ENCODE peak calls at places on chromosomes 4 and X, in ten cellular contexts. One of them, this sample, is unnamed.

GRCh38 chr4:108351806-108352205 is 183.1 kb upstream of the LEF1 start:
- DNase-seq in fibroblast of mammary gland: no peak
- DNase-seq in activated CD8-positive, alpha-beta memory T cell treated with anti-CD3 and anti-CD28 coated beads for 1 hour: no peak
- DNase-seq in MCF 10A: no peak
- DNase-seq in GM23338: no peak
- DNase-seq in HEK293T: no peak
- DNase-seq in erythroblast: no peak
- DNase-seq in dermis blood vessel endothelial cell: no peak
- DNase-seq in ELR: no peak
- DNase-seq in stromal cell of bone marrow: no peak
- DNase-seq in this sample: no peak

GRCh38 chrX:49172280-49172780 is 632 bp downstream of the PLP2 start:
- DNase-seq in fibroblast of mammary gland: peak; percentile 59
- DNase-seq in activated CD8-positive, alpha-beta memory T cell treated with anti-CD3 and anti-CD28 coated beads for 1 hour: peak; percentile 46
- DNase-seq in MCF 10A: peak; percentile 80
- DNase-seq in GM23338: peak; percentile 57
- DNase-seq in HEK293T: no peak
- DNase-seq in erythroblast: peak; percentile 92
- DNase-seq in dermis blood vessel endothelial cell: peak; percentile 47
- DNase-seq in ELR: peak; percentile 82
- DNase-seq in stromal cell of bone marrow: no peak
- DNase-seq in this sample: no peak

GRCh38 chr4:127506283-127506682 is 126.5 kb upstream of the INTU start:
- DNase-seq in fibroblast of mammary gland: no peak
- DNase-seq in activated CD8-positive, alpha-beta memory T cell treated with anti-CD3 and anti-CD28 coated beads for 1 hour: no peak
- DNase-seq in MCF 10A: no peak
- DNase-seq in GM23338: no peak
- DNase-seq in HEK293T: no peak
- DNase-seq in erythroblast: no peak
- DNase-seq in dermis blood vessel endothelial cell: no peak
- DNase-seq in ELR: no peak
- DNase-seq in stromal cell of bone marrow: no peak
- DNase-seq in this sample: no peak

GRCh38 chrX:1481636-1482529 is 29.2 kb upstream of the ASMTL start:
- DNase-seq in fibroblast of mammary gland: peak; percentile 49
- DNase-seq in activated CD8-positive, alpha-beta memory T cell treated with anti-CD3 and anti-CD28 coated beads for 1 hour: no peak
- DNase-seq in MCF 10A: peak; percentile 70
- DNase-seq in GM23338: peak; percentile 88
- DNase-seq in HEK293T: peak; percentile 69
- DNase-seq in erythroblast: no peak
- DNase-seq in dermis blood vessel endothelial cell: peak; percentile 90
- DNase-seq in ELR: peak; percentile 72
- DNase-seq in stromal cell of bone marrow: peak; percentile 53
- DNase-seq in this sample: no peak

GRCh38 chr4:25182941-25183340 is 22.7 kb upstream of the SEPSECS start:
- DNase-seq in fibroblast of mammary gland: no peak
- DNase-seq in activated CD8-positive, alpha-beta memory T cell treated with anti-CD3 and anti-CD28 coated beads for 1 hour: no peak
- DNase-seq in MCF 10A: no peak
- DNase-seq in GM23338: no peak
- DNase-seq in HEK293T: no peak
- DNase-seq in erythroblast: no peak
- DNase-seq in dermis blood vessel endothelial cell: no peak
- DNase-seq in ELR: no peak
- DNase-seq in stromal cell of bone marrow: no peak
- DNase-seq in this sample: no peak

GRCh38 chrX:13051529-13052172 is 7.2 kb upstream of the FAM9C start:
- DNase-seq in fibroblast of mammary gland: no peak
- DNase-seq in activated CD8-positive, alpha-beta memory T cell treated with anti-CD3 and anti-CD28 coated beads for 1 hour: no peak
- DNase-seq in MCF 10A: peak; percentile 30
- DNase-seq in GM23338: no peak
- DNase-seq in HEK293T: no peak
- DNase-seq in erythroblast: no peak
- DNase-seq in dermis blood vessel endothelial cell: peak; percentile 89
- DNase-seq in ELR: no peak
- DNase-seq in stromal cell of bone marrow: no peak
- DNase-seq in this sample: no peak

GRCh38 chr4:163744861-163745260 is 250.4 kb downstream of the TMA16 start:
- DNase-seq in fibroblast of mammary gland: no peak
- DNase-seq in activated CD8-positive, alpha-beta memory T cell treated with anti-CD3 and anti-CD28 coated beads for 1 hour: no peak
- DNase-seq in MCF 10A: no peak
- DNase-seq in GM23338: no peak
- DNase-seq in HEK293T: no peak
- DNase-seq in erythroblast: no peak
- DNase-seq in dermis blood vessel endothelial cell: no peak
- DNase-seq in ELR: no peak
- DNase-seq in stromal cell of bone marrow: no peak
- DNase-seq in this sample: no peak

GRCh38 chr4:20137176-20137575 is 114.5 kb upstream of the SLIT2 start:
- DNase-seq in fibroblast of mammary gland: peak; percentile 34
- DNase-seq in activated CD8-positive, alpha-beta memory T cell treated with anti-CD3 and anti-CD28 coated beads for 1 hour: no peak
- DNase-seq in MCF 10A: no peak
- DNase-seq in GM23338: no peak
- DNase-seq in HEK293T: no peak
- DNase-seq in erythroblast: no peak
- DNase-seq in dermis blood vessel endothelial cell: no peak
- DNase-seq in ELR: peak; percentile 35
- DNase-seq in stromal cell of bone marrow: peak; percentile 31
- DNase-seq in this sample: no peak

GRCh38 chr4:24249972-24250371 is 334.4 kb downstream of the DHX15 start:
- DNase-seq in fibroblast of mammary gland: no peak
- DNase-seq in activated CD8-positive, alpha-beta memory T cell treated with anti-CD3 and anti-CD28 coated beads for 1 hour: no peak
- DNase-seq in MCF 10A: no peak
- DNase-seq in GM23338: no peak
- DNase-seq in HEK293T: no peak
- DNase-seq in erythroblast: no peak
- DNase-seq in dermis blood vessel endothelial cell: no peak
- DNase-seq in ELR: no peak
- DNase-seq in stromal cell of bone marrow: no peak
- DNase-seq in this sample: no peak

GRCh38 chr4:70802923-70803605 is 36.6 kb downstream of the GRSF1 start:
- DNase-seq in fibroblast of mammary gland: no peak
- DNase-seq in activated CD8-positive, alpha-beta memory T cell treated with anti-CD3 and anti-CD28 coated beads for 1 hour: no peak
- DNase-seq in MCF 10A: no peak
- DNase-seq in GM23338: no peak
- DNase-seq in HEK293T: no peak
- DNase-seq in erythroblast: no peak
- DNase-seq in dermis blood vessel endothelial cell: no peak
- DNase-seq in ELR: no peak
- DNase-seq in stromal cell of bone marrow: no peak
- DNase-seq in this sample: no peak

GRCh38 chrX:42804524-42804923 is 26.6 kb upstream of the PPP1R2C start:
- DNase-seq in fibroblast of mammary gland: no peak
- DNase-seq in activated CD8-positive, alpha-beta memory T cell treated with anti-CD3 and anti-CD28 coated beads for 1 hour: no peak
- DNase-seq in MCF 10A: no peak
- DNase-seq in GM23338: peak; percentile 45
- DNase-seq in HEK293T: no peak
- DNase-seq in erythroblast: no peak
- DNase-seq in dermis blood vessel endothelial cell: no peak
- DNase-seq in ELR: no peak
- DNase-seq in stromal cell of bone marrow: no peak
- DNase-seq in this sample: no peak

GRCh38 chrX:147476008-147476407 is 435.7 kb upstream of the FMR1 start:
- DNase-seq in fibroblast of mammary gland: peak; percentile 1
- DNase-seq in activated CD8-positive, alpha-beta memory T cell treated with anti-CD3 and anti-CD28 coated beads for 1 hour: no peak
- DNase-seq in MCF 10A: peak; percentile 58
- DNase-seq in GM23338: peak; percentile 47
- DNase-seq in HEK293T: peak; percentile 45
- DNase-seq in erythroblast: peak; percentile 11
- DNase-seq in dermis blood vessel endothelial cell: no peak
- DNase-seq in ELR: peak; percentile 0
- DNase-seq in stromal cell of bone marrow: no peak
- DNase-seq in this sample: no peak

GRCh38 chrX:130810561-130810960 is 92.4 kb downstream of the ENOX2 start:
- DNase-seq in fibroblast of mammary gland: no peak
- DNase-seq in activated CD8-positive, alpha-beta memory T cell treated with anti-CD3 and anti-CD28 coated beads for 1 hour: no peak
- DNase-seq in MCF 10A: no peak
- DNase-seq in GM23338: no peak
- DNase-seq in HEK293T: no peak
- DNase-seq in erythroblast: no peak
- DNase-seq in dermis blood vessel endothelial cell: no peak
- DNase-seq in ELR: no peak
- DNase-seq in stromal cell of bone marrow: no peak
- DNase-seq in this sample: no peak

GRCh38 chr4:123158576-123158975 is 236.2 kb upstream of the NUDT6 start:
- DNase-seq in fibroblast of mammary gland: no peak
- DNase-seq in activated CD8-positive, alpha-beta memory T cell treated with anti-CD3 and anti-CD28 coated beads for 1 hour: no peak
- DNase-seq in MCF 10A: peak; percentile 1
- DNase-seq in GM23338: peak; percentile 76
- DNase-seq in HEK293T: no peak
- DNase-seq in erythroblast: no peak
- DNase-seq in dermis blood vessel endothelial cell: peak; percentile 13
- DNase-seq in ELR: no peak
- DNase-seq in stromal cell of bone marrow: no peak
- DNase-seq in this sample: no peak

GRCh38 chr4:16125571-16126445 is 42.0 kb upstream of the PROM1 start:
- DNase-seq in fibroblast of mammary gland: no peak
- DNase-seq in activated CD8-positive, alpha-beta memory T cell treated with anti-CD3 and anti-CD28 coated beads for 1 hour: no peak
- DNase-seq in MCF 10A: no peak
- DNase-seq in GM23338: peak; percentile 25
- DNase-seq in HEK293T: no peak
- DNase-seq in erythroblast: no peak
- DNase-seq in dermis blood vessel endothelial cell: peak; percentile 1
- DNase-seq in ELR: peak; percentile 2
- DNase-seq in stromal cell of bone marrow: no peak
- DNase-seq in this sample: no peak

GRCh38 chr4:141009931-141010330 is 123.3 kb downstream of the RNF150 start:
- DNase-seq in fibroblast of mammary gland: no peak
- DNase-seq in activated CD8-positive, alpha-beta memory T cell treated with anti-CD3 and anti-CD28 coated beads for 1 hour: no peak
- DNase-seq in MCF 10A: no peak
- DNase-seq in GM23338: no peak
- DNase-seq in HEK293T: no peak
- DNase-seq in erythroblast: no peak
- DNase-seq in dermis blood vessel endothelial cell: no peak
- DNase-seq in ELR: no peak
- DNase-seq in stromal cell of bone marrow: no peak
- DNase-seq in this sample: no peak

GRCh38 chr4:8648816-8649630 is 56.5 kb downstream of the CPZ start:
- DNase-seq in fibroblast of mammary gland: no peak
- DNase-seq in activated CD8-positive, alpha-beta memory T cell treated with anti-CD3 and anti-CD28 coated beads for 1 hour: no peak
- DNase-seq in MCF 10A: no peak
- DNase-seq in GM23338: no peak
- DNase-seq in HEK293T: no peak
- DNase-seq in erythroblast: no peak
- DNase-seq in dermis blood vessel endothelial cell: no peak
- DNase-seq in ELR: no peak
- DNase-seq in stromal cell of bone marrow: no peak
- DNase-seq in this sample: no peak

GRCh38 chr4:75673959-75674328 is 733 bp upstream of the G3BP2 start:
- DNase-seq in fibroblast of mammary gland: no peak
- DNase-seq in activated CD8-positive, alpha-beta memory T cell treated with anti-CD3 and anti-CD28 coated beads for 1 hour: no peak
- DNase-seq in MCF 10A: no peak
- DNase-seq in GM23338: peak; percentile 28
- DNase-seq in HEK293T: no peak
- DNase-seq in erythroblast: no peak
- DNase-seq in dermis blood vessel endothelial cell: no peak
- DNase-seq in ELR: no peak
- DNase-seq in stromal cell of bone marrow: no peak
- DNase-seq in this sample: no peak

GRCh38 chr4:146202665-146203064 is 11.7 kb upstream of the REELD1 start:
- DNase-seq in fibroblast of mammary gland: no peak
- DNase-seq in activated CD8-positive, alpha-beta memory T cell treated with anti-CD3 and anti-CD28 coated beads for 1 hour: no peak
- DNase-seq in MCF 10A: no peak
- DNase-seq in GM23338: no peak
- DNase-seq in HEK293T: no peak
- DNase-seq in erythroblast: no peak
- DNase-seq in dermis blood vessel endothelial cell: no peak
- DNase-seq in ELR: no peak
- DNase-seq in stromal cell of bone marrow: no peak
- DNase-seq in this sample: no peak

GRCh38 chr4:1407657-1408333 is 1.6 kb upstream of the NKX1-1 start:
- DNase-seq in fibroblast of mammary gland: no peak
- DNase-seq in activated CD8-positive, alpha-beta memory T cell treated with anti-CD3 and anti-CD28 coated beads for 1 hour: no peak
- DNase-seq in MCF 10A: no peak
- DNase-seq in GM23338: no peak
- DNase-seq in HEK293T: no peak
- DNase-seq in erythroblast: no peak
- DNase-seq in dermis blood vessel endothelial cell: no peak
- DNase-seq in ELR: no peak
- DNase-seq in stromal cell of bone marrow: no peak
- DNase-seq in this sample: no peak

GRCh38 chrX:65926095-65927019 is 113.5 kb downstream of the VSIG4 start:
- DNase-seq in fibroblast of mammary gland: no peak
- DNase-seq in activated CD8-positive, alpha-beta memory T cell treated with anti-CD3 and anti-CD28 coated beads for 1 hour: no peak
- DNase-seq in MCF 10A: no peak
- DNase-seq in GM23338: no peak
- DNase-seq in HEK293T: no peak
- DNase-seq in erythroblast: peak; percentile 3
- DNase-seq in dermis blood vessel endothelial cell: no peak
- DNase-seq in ELR: no peak
- DNase-seq in stromal cell of bone marrow: no peak
- DNase-seq in this sample: no peak

GRCh38 chrX:56314334-56314733 is 82.2 kb downstream of the KLF8 start:
- DNase-seq in fibroblast of mammary gland: no peak
- DNase-seq in activated CD8-positive, alpha-beta memory T cell treated with anti-CD3 and anti-CD28 coated beads for 1 hour: no peak
- DNase-seq in MCF 10A: no peak
- DNase-seq in GM23338: no peak
- DNase-seq in HEK293T: no peak
- DNase-seq in erythroblast: no peak
- DNase-seq in dermis blood vessel endothelial cell: no peak
- DNase-seq in ELR: no peak
- DNase-seq in stromal cell of bone marrow: no peak
- DNase-seq in this sample: no peak

GRCh38 chrX:3244203-3244743 is 102.2 kb downstream of the MXRA5 start:
- DNase-seq in fibroblast of mammary gland: peak; percentile 85
- DNase-seq in activated CD8-positive, alpha-beta memory T cell treated with anti-CD3 and anti-CD28 coated beads for 1 hour: no peak
- DNase-seq in MCF 10A: no peak
- DNase-seq in GM23338: no peak
- DNase-seq in HEK293T: no peak
- DNase-seq in erythroblast: no peak
- DNase-seq in dermis blood vessel endothelial cell: no peak
- DNase-seq in ELR: peak; percentile 82
- DNase-seq in stromal cell of bone marrow: no peak
- DNase-seq in this sample: no peak

GRCh38 chr4:6473264-6474052 is 1.0 kb upstream of the PPP2R2C start:
- DNase-seq in fibroblast of mammary gland: no peak
- DNase-seq in activated CD8-positive, alpha-beta memory T cell treated with anti-CD3 and anti-CD28 coated beads for 1 hour: no peak
- DNase-seq in MCF 10A: no peak
- DNase-seq in GM23338: peak; percentile 6
- DNase-seq in HEK293T: no peak
- DNase-seq in erythroblast: no peak
- DNase-seq in dermis blood vessel endothelial cell: no peak
- DNase-seq in ELR: no peak
- DNase-seq in stromal cell of bone marrow: no peak
- DNase-seq in this sample: no peak

GRCh38 chr4:81913427-81913878 is 441.7 kb upstream of the RASGEF1B start:
- DNase-seq in fibroblast of mammary gland: peak; percentile 41
- DNase-seq in activated CD8-positive, alpha-beta memory T cell treated with anti-CD3 and anti-CD28 coated beads for 1 hour: peak; percentile 3
- DNase-seq in MCF 10A: peak; percentile 80
- DNase-seq in GM23338: peak; percentile 94
- DNase-seq in HEK293T: peak; percentile 82
- DNase-seq in erythroblast: peak; percentile 74
- DNase-seq in dermis blood vessel endothelial cell: peak; percentile 40
- DNase-seq in ELR: peak; percentile 59
- DNase-seq in stromal cell of bone marrow: peak; percentile 5
- DNase-seq in this sample: peak; percentile 46

GRCh38 chr4:97984545-97985131 is 158.6 kb downstream of the STPG2 start:
- DNase-seq in fibroblast of mammary gland: no peak
- DNase-seq in activated CD8-positive, alpha-beta memory T cell treated with anti-CD3 and anti-CD28 coated beads for 1 hour: no peak
- DNase-seq in MCF 10A: peak; percentile 13
- DNase-seq in GM23338: peak; percentile 69
- DNase-seq in HEK293T: no peak
- DNase-seq in erythroblast: peak; percentile 8
- DNase-seq in dermis blood vessel endothelial cell: peak; percentile 16
- DNase-seq in ELR: peak; percentile 10
- DNase-seq in stromal cell of bone marrow: no peak
- DNase-seq in this sample: no peak

GRCh38 chr4:19327364-19327763 is 924.3 kb upstream of the SLIT2 start:
- DNase-seq in fibroblast of mammary gland: peak; percentile 53
- DNase-seq in activated CD8-positive, alpha-beta memory T cell treated with anti-CD3 and anti-CD28 coated beads for 1 hour: no peak
- DNase-seq in MCF 10A: no peak
- DNase-seq in GM23338: no peak
- DNase-seq in HEK293T: no peak
- DNase-seq in erythroblast: no peak
- DNase-seq in dermis blood vessel endothelial cell: no peak
- DNase-seq in ELR: peak; percentile 26
- DNase-seq in stromal cell of bone marrow: peak; percentile 14
- DNase-seq in this sample: no peak

GRCh38 chrX:19990225-19990518 is 689 bp downstream of the BCLAF3 start:
- DNase-seq in fibroblast of mammary gland: no peak
- DNase-seq in activated CD8-positive, alpha-beta memory T cell treated with anti-CD3 and anti-CD28 coated beads for 1 hour: peak; percentile 0
- DNase-seq in MCF 10A: peak; percentile 5
- DNase-seq in GM23338: no peak
- DNase-seq in HEK293T: no peak
- DNase-seq in erythroblast: no peak
- DNase-seq in dermis blood vessel endothelial cell: peak; percentile 9
- DNase-seq in ELR: peak; percentile 17
- DNase-seq in stromal cell of bone marrow: no peak
- DNase-seq in this sample: no peak

This sample was measured in NCI-H1048.